ENCODE peak calls at places on chromosomes 13 and 19, in five cellular contexts. M is adipocyte; A is EL; V is RWPE2; K is activated CD4-positive, CD25-positive, alpha-beta regulatory T cell. C is an unnamed sample.

GRCh38 chr13:76696370-76696769 is 189.8 kb downstream of the KCTD12 start:
- DNase-seq in M (peak; percentile 57), K (no peak), V (no peak), A (no peak), C (peak; percentile 38)

GRCh38 chr19:10634881-10635463 is 9.6 kb downstream of the SLC44A2 start:
- DNase-seq in K (no peak), A (no peak), M (no peak), V (no peak), C (no peak)

GRCh38 chr19:18875726-18876125 is 20.2 kb downstream of the CERS1 start:
- DNase-seq in A (no peak), K (no peak), V (no peak), M (peak; percentile 50), C (no peak)

GRCh38 chr13:90868321-90868920 is 479.1 kb upstream of the MIR17HG start:
- DNase-seq in K (no peak), A (peak; percentile 18), V (no peak), M (peak; percentile 61), C (peak; percentile 18)

GRCh38 chr19:48190288-48191284 is 20.1 kb downstream of the ZSWIM9 start:
- DNase-seq in M (no peak), K (peak; percentile 14), V (no peak), A (peak; percentile 17), C (peak; percentile 73)

GRCh38 chr13:110067355-110068175 is 239.4 kb downstream of the COL4A1 start:
- DNase-seq in A (no peak), V (no peak), M (no peak), K (no peak), C (no peak)

GRCh38 chr19:18931316-18932162 is 9.5 kb downstream of the HOMER3 start:
- DNase-seq in A (no peak), K (no peak), M (no peak), V (no peak), C (no peak)

GRCh38 chr13:93029536-93029935 is 197.1 kb upstream of the GPC6 start:
- DNase-seq in V (no peak), K (no peak), M (peak; percentile 52), A (peak; percentile 1), C (no peak)

GRCh38 chr13:40344270-40345148 is 321.9 kb downstream of the FOXO1 start:
- DNase-seq in V (no peak), M (no peak), A (no peak), K (no peak), C (peak; percentile 52)

GRCh38 chr13:77022341-77022740 is 4.6 kb downstream of the FBXL3 start:
- DNase-seq in V (no peak), M (peak; percentile 55), K (no peak), A (peak; percentile 36), C (peak; percentile 25)

GRCh38 chr19:39858541-39858940 is 12.4 kb upstream of the FBL start:
- DNase-seq in A (peak; percentile 55), M (no peak), V (no peak), K (no peak), C (no peak)

GRCh38 chr19:33405491-33406461 is 32.3 kb downstream of the CEBPG start:
- DNase-seq in A (no peak), K (no peak), V (peak; percentile 52), M (no peak), C (no peak)

GRCh38 chr19:44741841-44742352 is 6.6 kb upstream of the BCL3 start:
- DNase-seq in A (peak; percentile 100), M (peak; percentile 100), V (peak; percentile 99), K (no peak), C (peak; percentile 99)

GRCh38 chr13:30410705-30411125 is 11.6 kb upstream of the UBE2L5 start:
- DNase-seq in V (no peak), A (peak; percentile 30), K (no peak), M (no peak), C (no peak)

GRCh38 chr19:31338069-31338767 is 11.0 kb downstream of the TSHZ3 start:
- DNase-seq in A (peak; percentile 30), V (no peak), M (peak; percentile 36), K (no peak), C (peak; percentile 13)

GRCh38 chr19:10112895-10113591 is 1.6 kb downstream of the P2RY11 start:
- DNase-seq in V (no peak), K (no peak), A (peak; percentile 42), M (peak; percentile 55), C (peak; percentile 59)

GRCh38 chr13:53460776-53461175 is 432.2 kb downstream of the OLFM4 start:
- DNase-seq in K (no peak), A (no peak), V (no peak), M (no peak), C (no peak)

GRCh38 chr13:87123987-87124784 is 547.0 kb upstream of the SLITRK5 start:
- DNase-seq in M (peak; percentile 12), K (no peak), V (peak; percentile 88), A (peak; percentile 0), C (peak; percentile 99)

GRCh38 chr13:48769107-48769704 is 115.5 kb downstream of the CYSLTR2 start:
- DNase-seq in K (peak; percentile 68), M (peak; percentile 95), V (no peak), A (peak; percentile 82), C (peak; percentile 87)

GRCh38 chr19:17931532-17932191 is 1.2 kb upstream of the CCDC124 start:
- DNase-seq in K (no peak), V (no peak), M (no peak), A (no peak), C (peak; percentile 72)

GRCh38 chr19:41606215-41606837 is 20.5 kb downstream of the CEACAM4 start:
- DNase-seq in K (no peak), V (no peak), M (no peak), A (no peak), C (no peak)

GRCh38 chr13:71879129-71879535 is 12.1 kb upstream of the DACH1 start:
- DNase-seq in V (no peak), A (no peak), K (no peak), M (peak; percentile 30), C (peak; percentile 46)